ENCODE peak calls at places on chromosomes 5 and 9, in ten cellular contexts. V is Peyer's patch; T is cardiac septum; H is activated CD8-positive, alpha-beta memory T cell treated with anti-CD3 and anti-CD28 coated beads, Interleukin-2, amount 10 ng/mL, durations not matched to agents 7 days and 5 days; O is lung microvascular endothelial cell; X is stimulated activated CD4-positive, alpha-beta T cell treated with anti-CD3 and anti-CD28 coated beads, Interleukin-12 subunit alpha, Interleukin-12 subunit beta, amount 100 ng/mL, for 4 hours; Z is HS-5; G is activated gamma-delta T cell treated with Interleukin-2 at 50 U/mL for 16 hours; C is GM13977; J is germinal center. U is an unnamed sample.

GRCh38 chr9:34663296-34663590 is 786 bp upstream of the CCL27 start:
- DNase-seq in V (no peak), T (no peak), H (no peak), O (no peak), X (no peak), Z (no peak), G (no peak), C (no peak), J (no peak), U (no peak)

GRCh38 chr9:120621941-120622340 is 42.0 kb upstream of the CDK5RAP2 start:
- DNase-seq in V (no peak), T (no peak), H (no peak), O (no peak), X (no peak), Z (no peak), G (no peak), C (no peak), J (no peak), U (no peak)

GRCh38 chr5:159851053-159851452 is 65.2 kb upstream of the ADRA1B start:
- DNase-seq in V (no peak), T (no peak), H (no peak), O (peak; percentile 5), X (no peak), Z (no peak), G (no peak), C (no peak), J (no peak), U (no peak)

GRCh38 chr9:4417578-4418325 is 72.5 kb upstream of the SLC1A1 start:
- DNase-seq in V (no peak), T (no peak), H (no peak), O (no peak), X (no peak), Z (peak; percentile 91), G (no peak), C (no peak), J (no peak), U (no peak)

GRCh38 chr9:128107260-128107970 is 20.1 kb downstream of the PTGES2 start:
- DNase-seq in V (no peak), T (no peak), H (no peak), O (no peak), X (no peak), Z (no peak), G (no peak), C (no peak), J (no peak), U (no peak)

GRCh38 chr9:93686880-93687236 is 110.5 kb downstream of the PHF2 start:
- DNase-seq in V (no peak), T (peak; percentile 39), H (no peak), O (no peak), X (no peak), Z (no peak), G (no peak), C (no peak), J (no peak), U (no peak)

GRCh38 chr9:112249277-112249676 is 74.2 kb upstream of the SUSD1 start:
- DNase-seq in V (no peak), T (no peak), H (no peak), O (no peak), X (no peak), Z (peak; percentile 15), G (no peak), C (peak; percentile 31), J (no peak), U (no peak)

GRCh38 chr5:17163185-17163584 is 54.2 kb upstream of the BASP1 start:
- DNase-seq in V (no peak), T (no peak), H (no peak), O (no peak), X (no peak), Z (no peak), G (no peak), C (no peak), J (no peak), U (no peak)

GRCh38 chr5:167906209-167906853 is 385.1 kb upstream of the WWC1 start:
- DNase-seq in V (no peak), T (no peak), H (no peak), O (no peak), X (no peak), Z (no peak), G (no peak), C (no peak), J (no peak), U (no peak)

GRCh38 chr9:78909566-78909965 is 612.6 kb downstream of the PSAT1 start:
- DNase-seq in V (no peak), T (no peak), H (no peak), O (no peak), X (no peak), Z (no peak), G (no peak), C (no peak), J (no peak), U (no peak)

GRCh38 chr5:152844713-152845112 is 439.6 kb upstream of the NMUR2 start:
- DNase-seq in V (no peak), T (no peak), H (no peak), O (no peak), X (no peak), Z (no peak), G (no peak), C (no peak), J (no peak), U (no peak)

GRCh38 chr5:143416411-143416810 is 12.9 kb upstream of the NR3C1 start:
- DNase-seq in V (no peak), T (no peak), H (no peak), O (no peak), X (no peak), Z (no peak), G (no peak), C (no peak), J (no peak), U (no peak)

GRCh38 chr5:64557911-64558310 is 52.1 kb downstream of the RGS7BP start:
- DNase-seq in V (no peak), T (no peak), H (no peak), O (no peak), X (no peak), Z (no peak), G (no peak), C (no peak), J (no peak), U (no peak)

GRCh38 chr5:171310816-171311697 is 2.0 kb downstream of the TLX3 start:
- DNase-seq in V (no peak), T (no peak), H (no peak), O (no peak), X (no peak), Z (no peak), G (no peak), C (peak; percentile 69), J (no peak), U (no peak)

GRCh38 chr9:26742843-26743242 is 149.8 kb downstream of the CAAP1 start:
- DNase-seq in V (no peak), T (no peak), H (no peak), O (no peak), X (no peak), Z (no peak), G (no peak), C (no peak), J (no peak), U (no peak)

GRCh38 chr5:61675015-61675692 is 343.1 kb downstream of the ZSWIM6 start:
- DNase-seq in V (no peak), T (no peak), H (no peak), O (no peak), X (no peak), Z (no peak), G (no peak), C (no peak), J (no peak), U (peak; percentile 42)

GRCh38 chr5:17219006-17219422 is 1.6 kb downstream of the BASP1 start:
- DNase-seq in V (peak; percentile 54), T (no peak), H (no peak), O (no peak), X (no peak), Z (no peak), G (no peak), C (peak; percentile 41), J (peak; percentile 32), U (no peak)

GRCh38 chr5:7894439-7894838 is 25.5 kb downstream of the MTRR start:
- DNase-seq in V (no peak), T (no peak), H (no peak), O (no peak), X (no peak), Z (no peak), G (no peak), C (no peak), J (no peak), U (no peak)

GRCh38 chr9:12882430-12882829 is 107.6 kb downstream of the LURAP1L start:
- DNase-seq in V (no peak), T (no peak), H (no peak), O (no peak), X (no peak), Z (no peak), G (no peak), C (no peak), J (no peak), U (no peak)

GRCh38 chr9:127025042-127025441 is 97.4 kb downstream of the ANGPTL2 start:
- DNase-seq in V (no peak), T (no peak), H (no peak), O (no peak), X (no peak), Z (no peak), G (no peak), C (no peak), J (no peak), U (no peak)

GRCh38 chr9:126119731-126120130 is 206.9 kb upstream of the MVB12B start:
- DNase-seq in V (no peak), T (no peak), H (peak; percentile 9), O (no peak), X (no peak), Z (no peak), G (no peak), C (no peak), J (no peak), U (no peak)

GRCh38 chr5:177980776-177981175 is 15.3 kb downstream of the PROP1 start:
- DNase-seq in V (peak; percentile 28), T (no peak), H (no peak), O (no peak), X (no peak), Z (no peak), G (no peak), C (no peak), J (no peak), U (no peak)

GRCh38 chr5:132406144-132406783 is 36.8 kb downstream of the SLC22A5 start:
- DNase-seq in V (peak; percentile 46), T (no peak), H (no peak), O (no peak), X (no peak), Z (no peak), G (no peak), C (no peak), J (no peak), U (no peak)

GRCh38 chr5:144236479-144236878 is 65.8 kb downstream of the KCTD16 start:
- DNase-seq in V (no peak), T (no peak), H (no peak), O (no peak), X (no peak), Z (no peak), G (no peak), C (no peak), J (no peak), U (no peak)

U was measured in transverse colon.